ENCODE peak calls at places on chromosomes 2 and 18, in seven cellular contexts. F, J, B, R, L, D and X are unnamed samples.

GRCh38 chr18:39702888-39703287 is 2137.3 kb upstream of the CELF4 start:
- DNase-seq in F (no peak), J (no peak), B (no peak), R (no peak), L (no peak), D (no peak), X (no peak)

GRCh38 chr18:10051877-10052631 is 138.2 kb downstream of the VAPA start:
- DNase-seq in F (no peak), J (no peak), B (peak; percentile 92), R (no peak), L (no peak), D (no peak), X (no peak)

GRCh38 chr2:65300134-65300771 is 72.6 kb downstream of the ACTR2 start:
- DNase-seq in F (no peak), J (no peak), B (peak; percentile 89), R (no peak), L (no peak), D (no peak), X (no peak)

GRCh38 chr2:48043746-48044145 is 137.4 kb upstream of the FBXO11 start:
- DNase-seq in F (no peak), J (no peak), B (no peak), R (no peak), L (no peak), D (no peak), X (no peak)

GRCh38 chr2:239514753-239515152 is 113.9 kb upstream of the HDAC4 start:
- DNase-seq in F (no peak), J (no peak), B (no peak), R (no peak), L (no peak), D (no peak), X (no peak)

GRCh38 chr2:108536133-108536780 is 2.0 kb downstream of the LIMS1 start:
- DNase-seq in F (no peak), J (no peak), B (peak; percentile 25), R (no peak), L (no peak), D (no peak), X (peak; percentile 22)

GRCh38 chr2:20448246-20449046 is 1.6 kb downstream of the RHOB start:
- DNase-seq in F (no peak), J (no peak), B (peak; percentile 54), R (no peak), L (no peak), D (no peak), X (peak; percentile 31)

GRCh38 chr2:206990335-206990734 is 51.0 kb downstream of the CPO start:
- DNase-seq in F (no peak), J (no peak), B (peak; percentile 34), R (no peak), L (no peak), D (no peak), X (no peak)

GRCh38 chr2:196979976-196980375 is 53.5 kb upstream of the PGAP1 start:
- DNase-seq in F (no peak), J (no peak), B (no peak), R (no peak), L (no peak), D (no peak), X (no peak)

GRCh38 chr2:120821446-120822160 is 85.9 kb downstream of the GLI2 start:
- DNase-seq in F (no peak), J (no peak), B (no peak), R (no peak), L (no peak), D (no peak), X (no peak)

GRCh38 chr2:56185582-56186046 is 1.8 kb downstream of the CCDC85A start:
- DNase-seq in F (no peak), J (peak; percentile 60), B (peak; percentile 50), R (no peak), L (no peak), D (no peak), X (peak; percentile 91)

GRCh38 chr18:57258131-57258777 is 94.1 kb upstream of the ST8SIA3 start:
- DNase-seq in F (no peak), J (no peak), B (no peak), R (no peak), L (no peak), D (no peak), X (no peak)

GRCh38 chr2:142037744-142038143 is 93.1 kb downstream of the LRP1B start:
- DNase-seq in F (no peak), J (no peak), B (peak; percentile 50), R (no peak), L (no peak), D (no peak), X (no peak)

GRCh38 chr2:144505245-144505801 is 14.6 kb downstream of the ZEB2 start:
- DNase-seq in F (no peak), J (no peak), B (peak; percentile 63), R (no peak), L (no peak), D (no peak), X (no peak)

GRCh38 chr2:51290725-51291124 is 258.8 kb upstream of the NRXN1 start:
- DNase-seq in F (no peak), J (no peak), B (peak; percentile 9), R (no peak), L (no peak), D (no peak), X (no peak)

GRCh38 chr2:75238670-75239330 is 39.5 kb upstream of the TACR1 start:
- DNase-seq in F (no peak), J (no peak), B (peak; percentile 71), R (no peak), L (no peak), D (no peak), X (peak; percentile 31)

GRCh38 chr18:8380926-8381325 is 228.3 kb upstream of the RAB12 start:
- DNase-seq in F (no peak), J (no peak), B (peak; percentile 36), R (no peak), L (no peak), D (no peak), X (no peak)

GRCh38 chr2:11698009-11698922 is 28.3 kb upstream of the NTSR2 start:
- DNase-seq in F (no peak), J (no peak), B (peak; percentile 92), R (no peak), L (no peak), D (no peak), X (no peak)

GRCh38 chr18:24413148-24413547 is 13.3 kb upstream of the IMPACT start:
- DNase-seq in F (no peak), J (no peak), B (peak; percentile 53), R (no peak), L (no peak), D (no peak), X (peak; percentile 5)

GRCh38 chr2:165401285-165401852 is 68.1 kb upstream of the CSRNP3 start:
- DNase-seq in F (no peak), J (peak; percentile 39), B (peak; percentile 87), R (peak; percentile 27), L (peak; percentile 44), D (peak; percentile 48), X (peak; percentile 90)

GRCh38 chr2:20959252-20959651 is 84.6 kb downstream of the APOB start:
- DNase-seq in F (no peak), J (no peak), B (no peak), R (no peak), L (no peak), D (no peak), X (no peak)

GRCh38 chr18:48959921-48960920 is 9.5 kb upstream of the SMAD7 start:
- DNase-seq in F (no peak), J (no peak), B (peak; percentile 50), R (no peak), L (no peak), D (no peak), X (peak; percentile 64)

GRCh38 chr2:160432633-160433032 is 61.0 kb downstream of the RBMS1 start:
- DNase-seq in F (no peak), J (peak; percentile 73), B (peak; percentile 85), R (no peak), L (no peak), D (no peak), X (peak; percentile 64)

GRCh38 chr2:85165291-85165690 is 32.1 kb downstream of the TCF7L1 start:
- DNase-seq in F (no peak), J (no peak), B (no peak), R (no peak), L (no peak), D (no peak), X (no peak)

GRCh38 chr2:219460424-219460926 is 25.8 kb downstream of the SPEG start:
- DNase-seq in F (no peak), J (no peak), B (peak; percentile 76), R (no peak), L (no peak), D (no peak), X (no peak)

GRCh38 chr2:10933700-10934225 is 22.0 kb downstream of the KCNF1 start:
- DNase-seq in F (no peak), J (no peak), B (no peak), R (no peak), L (no peak), D (no peak), X (no peak)

GRCh38 chr2:88199912-88200682 is 30.0 kb downstream of the THNSL2 start:
- DNase-seq in F (no peak), J (no peak), B (peak; percentile 44), R (peak; percentile 29), L (no peak), D (no peak), X (peak; percentile 5)

GRCh38 chr2:230865324-230865765 is 603 bp downstream of the ITM2C start:
- DNase-seq in F (no peak), J (no peak), B (peak; percentile 41), R (no peak), L (no peak), D (no peak), X (no peak)

GRCh38 chr2:207801259-207801658 is 31.6 kb upstream of the FZD5 start:
- DNase-seq in F (no peak), J (no peak), B (no peak), R (no peak), L (no peak), D (no peak), X (no peak)

GRCh38 chr2:41112228-41112627 is 660.3 kb upstream of the SLC8A1 start:
- DNase-seq in F (no peak), J (no peak), B (no peak), R (no peak), L (no peak), D (no peak), X (no peak)

GRCh38 chr2:27185331-27186026 is 26.4 kb upstream of the ATRAID start:
- DNase-seq in F (no peak), J (no peak), B (peak; percentile 72), R (no peak), L (no peak), D (no peak), X (no peak)

GRCh38 chr18:47420130-47420529 is 168.7 kb upstream of the SKOR2 start:
- DNase-seq in F (no peak), J (no peak), B (no peak), R (no peak), L (no peak), D (no peak), X (no peak)

GRCh38 chr2:124740636-124741035 is 715.5 kb downstream of the CNTNAP5 start:
- DNase-seq in F (no peak), J (no peak), B (no peak), R (no peak), L (no peak), D (no peak), X (no peak)

GRCh38 chr2:211033765-211034164 is 477.4 kb downstream of the CPS1 start:
- DNase-seq in F (no peak), J (no peak), B (no peak), R (no peak), L (no peak), D (no peak), X (peak; percentile 20)

GRCh38 chr2:170974304-170974993 is 45.4 kb downstream of the GORASP2 start:
- DNase-seq in F (no peak), J (no peak), B (peak; percentile 45), R (no peak), L (no peak), D (no peak), X (no peak)

GRCh38 chr2:149219853-149220252 is 110.5 kb upstream of the LYPD6 start:
- DNase-seq in F (no peak), J (no peak), B (no peak), R (no peak), L (no peak), D (no peak), X (no peak)

GRCh38 chr2:181574321-181574720 is 82.6 kb downstream of the CERKL start:
- DNase-seq in F (no peak), J (no peak), B (no peak), R (no peak), L (no peak), D (no peak), X (no peak)

GRCh38 chr2:112636605-112637288 is 9.0 kb upstream of the SLC20A1 start:
- DNase-seq in F (no peak), J (no peak), B (no peak), R (peak; percentile 50), L (no peak), D (no peak), X (no peak)